ENCODE peak calls at places on chromosomes 11 and 22, in five cellular contexts. S is IMR-90, H is GM12878, J is HepG2, C is SK-N-SH. O is an unnamed sample.

GRCh38 chr22:41197808-41198585 is 7.1 kb upstream of the L3MBTL2 start:
- DNase-seq in S (no peak), H (no peak), J (no peak), C (peak), O (peak)

GRCh38 chr11:44305643-44306468 is 4.1 kb downstream of the ALX4 start:
- DNase-seq in S (no peak), H (no peak), J (no peak), C (peak), O (no peak)

GRCh38 chr11:86062719-86063118 is 6.2 kb downstream of the PICALM start:
- DNase-seq in S (no peak), H (no peak), J (no peak), C (no peak), O (no peak)

GRCh38 chr11:11374358-11375148 is 21.5 kb upstream of the CSNK2A3 start:
- DNase-seq in S (no peak), H (peak), J (no peak), C (no peak), O (no peak)

GRCh38 chr11:15585587-15586331 is 471.0 kb downstream of the INSC start:
- DNase-seq in S (no peak), H (no peak), J (no peak), C (peak), O (no peak)

GRCh38 chr22:44549021-44549420 is 51.0 kb upstream of the RTL6 start:
- DNase-seq in S (no peak), H (no peak), J (no peak), C (no peak), O (no peak)

GRCh38 chr11:118565062-118565461 is 669 bp downstream of the IFT46 start:
- DNase-seq in S (no peak), H (no peak), J (no peak), C (no peak), O (no peak)

GRCh38 chr22:20469110-20469855 is 26.3 kb downstream of the KLHL22 start:
- DNase-seq in S (no peak), H (no peak), J (no peak), C (no peak), O (peak)

GRCh38 chr11:114080219-114080618 is 20.7 kb downstream of the ZBTB16 start:
- DNase-seq in S (no peak), H (no peak), J (no peak), C (no peak), O (no peak)

GRCh38 chr11:96173424-96173823 is 169.6 kb downstream of the MAML2 start:
- DNase-seq in S (no peak), H (no peak), J (no peak), C (no peak), O (no peak)

GRCh38 chr11:96169250-96169649 is 173.7 kb downstream of the MAML2 start:
- DNase-seq in S (no peak), H (no peak), J (no peak), C (no peak), O (no peak)

GRCh38 chr11:96167233-96167632 is 175.8 kb downstream of the MAML2 start:
- DNase-seq in S (no peak), H (no peak), J (no peak), C (no peak), O (no peak)

GRCh38 chr11:96167787-96168186 is 175.2 kb downstream of the MAML2 start:
- DNase-seq in S (no peak), H (no peak), J (no peak), C (no peak), O (no peak)

DNA sequence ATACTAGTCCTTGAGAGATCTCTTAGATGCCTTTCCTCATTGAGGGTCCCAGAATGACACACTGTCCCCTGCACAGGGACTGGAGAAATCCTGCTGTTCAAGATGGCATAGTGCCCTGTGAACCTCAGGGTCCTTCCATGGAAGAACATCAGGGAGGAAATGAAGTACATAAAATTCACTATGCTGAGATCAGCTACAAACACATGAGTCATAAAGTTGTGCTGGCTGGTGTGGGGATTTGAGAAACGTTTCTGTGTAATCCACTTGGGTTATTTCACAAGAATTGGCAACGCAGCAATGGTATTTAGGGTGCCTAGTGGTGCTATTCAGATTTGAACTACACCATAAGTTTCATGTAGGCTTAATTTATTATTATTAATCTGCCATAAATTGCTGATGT is 174.4 kb downstream of the MAML2 start:
- DNase-seq in S (peak), H (no peak), J (no peak), C (no peak), O (no peak)
- TF ChIP-seq MXI1 in S (no peak), H (no peak), J (no peak), C (no peak), O (no peak)

DNA sequence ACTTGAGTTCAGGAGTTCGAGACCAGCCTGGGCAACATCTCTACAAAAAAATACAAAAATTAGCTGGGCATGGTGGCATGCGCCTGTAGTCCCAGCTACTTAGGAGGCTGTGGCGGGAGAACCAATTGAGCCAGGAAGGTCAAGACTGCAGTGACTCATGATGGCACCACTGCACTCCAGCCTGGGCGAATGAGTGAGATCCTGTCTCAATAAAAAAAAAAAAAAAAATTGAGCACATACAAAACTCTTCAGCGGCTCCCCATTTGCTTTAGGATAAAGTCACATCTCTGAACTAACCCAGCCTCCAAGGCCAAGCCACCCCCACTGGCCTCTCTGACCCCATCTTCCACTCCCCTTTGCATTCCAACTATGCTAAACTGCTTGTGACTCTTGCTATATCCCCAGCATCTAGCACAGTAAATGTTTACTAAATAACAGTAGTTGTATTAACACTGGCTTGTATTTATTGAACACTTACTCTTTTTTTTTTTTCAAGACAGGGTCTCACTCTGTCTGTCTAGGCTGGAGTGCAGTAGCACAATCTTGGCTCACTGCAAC is 28.9 kb downstream of the CREB3L1 start:
- DNase-seq in S (peak), H (no peak), J (no peak), C (no peak), O (no peak)
- TF ChIP-seq MXI1 in S (no peak), H (no peak), J (no peak), C (no peak), O (no peak)

GRCh38 chr11:36186797-36187196 is 102.4 kb downstream of the COMMD9 start:
- DNase-seq in S (no peak), H (no peak), J (no peak), C (no peak), O (no peak)

GRCh38 chr11:36187618-36188017 is 101.6 kb downstream of the COMMD9 start:
- DNase-seq in S (no peak), H (no peak), J (no peak), C (no peak), O (no peak)

GRCh38 chr11:36191941-36192340 is 97.3 kb downstream of the COMMD9 start:
- DNase-seq in S (no peak), H (no peak), J (no peak), C (no peak), O (no peak)

DNA sequence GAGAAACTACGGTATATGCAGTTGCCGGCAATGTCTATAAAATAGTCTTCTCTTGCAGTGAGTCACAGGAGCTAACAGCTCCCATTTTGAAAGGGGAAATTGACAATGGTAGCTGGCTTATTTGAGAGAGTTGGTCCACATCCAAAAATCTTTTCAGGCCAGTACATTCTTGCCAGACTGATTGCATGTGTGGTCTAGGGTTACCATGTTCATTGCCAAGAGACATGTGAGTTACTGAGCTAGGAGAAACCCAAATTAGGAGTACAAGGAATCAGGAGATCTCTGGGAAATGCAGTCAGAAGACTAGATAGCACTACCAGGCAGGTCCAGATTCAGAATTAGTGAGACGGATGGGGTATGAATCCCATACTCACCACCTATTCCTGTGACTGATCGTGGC is 102.9 kb downstream of the COMMD9 start:
- DNase-seq in S (peak), H (no peak), J (no peak), C (no peak), O (no peak)
- TF ChIP-seq MXI1 in S (no peak), H (no peak), J (no peak), C (no peak), O (no peak)

DNA sequence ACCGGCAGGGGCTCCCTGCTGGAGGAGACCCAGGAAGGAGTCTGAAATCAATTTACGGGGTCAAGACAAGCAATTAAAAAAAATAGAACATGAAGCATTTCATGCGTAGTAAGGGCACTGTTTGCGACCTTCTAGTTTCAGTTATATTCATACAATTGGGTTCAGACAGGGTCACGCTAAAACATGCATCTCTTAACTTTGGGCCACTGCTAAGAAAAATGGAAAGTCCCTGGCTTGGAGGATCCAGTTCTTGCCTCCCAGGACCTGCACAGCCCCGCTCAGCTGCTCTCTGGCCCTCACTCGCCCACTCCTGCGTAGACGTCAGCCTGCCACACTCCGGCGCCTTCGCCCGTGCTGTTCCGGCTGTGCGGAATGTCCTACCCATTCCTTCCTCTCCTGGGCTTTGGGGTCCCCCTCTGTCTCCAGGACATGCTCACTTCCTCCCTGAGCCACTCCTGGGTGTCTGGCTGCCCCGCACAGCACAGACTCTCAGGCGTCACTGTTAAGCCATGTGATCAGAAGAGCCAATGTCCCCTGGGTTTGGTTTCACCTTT is 12.8 kb downstream of the NFAM1 start:
- DNase-seq in S (no peak), H (peak), J (no peak), C (no peak), O (no peak)
- TF ChIP-seq MXI1 in S (no peak), H (no peak), J (no peak), C (no peak), O (no peak)

DNA sequence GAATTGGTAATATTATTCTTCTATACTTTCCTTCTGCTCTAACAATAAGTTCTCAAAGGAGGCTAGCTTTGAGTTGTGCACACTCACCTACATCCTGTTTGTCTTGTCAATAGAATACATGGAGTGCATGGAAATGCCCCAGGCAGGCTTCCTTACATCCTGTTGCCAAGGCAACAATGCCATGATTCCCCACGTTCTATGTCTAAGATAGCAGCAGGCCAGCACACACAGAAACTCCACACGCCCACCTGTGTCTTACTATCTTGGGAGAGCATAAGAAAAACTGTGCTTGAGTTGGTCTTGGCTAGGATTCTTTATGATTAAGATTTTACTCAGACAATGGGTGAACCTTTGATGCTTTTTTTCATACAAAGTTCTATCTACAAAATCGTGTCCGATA is 379.2 kb downstream of the AASDHPPT start:
- DNase-seq in S (peak), H (no peak), J (no peak), C (no peak), O (no peak)
- TF ChIP-seq MXI1 in S (no peak), H (no peak), J (no peak), C (no peak), O (no peak)

GRCh38 chr11:6397156-6397555 is 6.9 kb downstream of the SMPD1 start:
- DNase-seq in S (no peak), H (no peak), J (no peak), C (no peak), O (no peak)

GRCh38 chr11:6390718-6391547 is 659 bp downstream of the SMPD1 start:
- DNase-seq in S (no peak), H (no peak), J (no peak), C (no peak), O (no peak)

GRCh38 chr11:6395470-6396060 is 5.3 kb downstream of the SMPD1 start:
- DNase-seq in S (no peak), H (no peak), J (no peak), C (no peak), O (no peak)

GRCh38 chr11:6391548-6392134 is 1.4 kb downstream of the SMPD1 start:
- DNase-seq in S (no peak), H (no peak), J (no peak), C (no peak), O (no peak)

DNA sequence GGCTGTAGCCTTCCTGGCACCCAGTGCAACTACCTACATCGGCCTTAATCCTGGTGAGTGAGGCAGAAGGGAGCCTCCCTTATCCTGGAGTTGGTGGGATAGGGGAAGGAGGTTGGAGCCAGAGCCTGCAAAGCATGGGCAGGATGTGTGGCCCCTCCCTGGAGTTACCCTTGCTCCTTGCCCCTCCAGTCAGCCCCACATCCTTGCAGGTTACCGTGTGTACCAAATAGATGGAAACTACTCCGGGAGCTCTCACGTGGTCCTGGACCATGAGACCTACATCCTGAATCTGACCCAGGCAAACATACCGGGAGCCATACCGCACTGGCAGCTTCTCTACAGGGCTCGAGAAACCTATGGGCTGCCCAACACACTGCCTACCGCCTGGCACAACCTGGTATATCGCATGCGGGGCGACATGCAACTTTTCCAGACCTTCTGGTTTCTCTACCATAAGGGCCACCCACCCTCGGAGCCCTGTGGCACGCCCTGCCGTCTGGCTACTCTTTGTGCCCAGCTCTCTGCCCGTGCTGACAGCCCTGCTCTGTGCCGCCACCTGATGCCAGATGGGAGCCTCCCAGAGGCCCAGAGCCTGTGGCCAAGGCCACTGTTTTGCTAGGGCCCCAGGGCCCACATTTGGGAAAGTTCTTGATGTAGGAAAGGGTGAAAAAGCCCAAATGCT is 3.9 kb downstream of the SMPD1 start:
- DNase-seq in S (no peak), H (no peak), J (no peak), C (no peak), O (no peak)
- TF ChIP-seq MXI1 in S (no peak), H (no peak), J (no peak), C (no peak), O (no peak)

DNA sequence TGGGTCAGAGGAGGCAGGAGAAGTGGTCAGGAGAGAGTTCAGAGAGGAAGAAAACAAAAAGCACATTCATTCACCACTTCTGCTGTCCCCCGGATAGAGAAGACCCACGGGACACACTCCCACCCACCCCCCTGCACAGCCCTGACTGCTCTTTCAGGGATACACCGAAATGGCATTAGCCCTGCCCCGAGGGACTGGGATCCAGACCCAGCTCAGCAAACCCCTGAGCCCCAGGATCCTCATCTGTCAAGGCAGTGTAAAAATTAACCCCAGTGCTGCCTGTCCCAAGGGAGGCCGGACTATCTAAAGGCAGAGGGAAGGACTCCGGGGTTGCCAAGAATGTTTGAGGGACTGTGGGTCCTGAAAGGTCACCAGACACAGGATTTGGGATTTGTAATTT is 31.2 kb downstream of the TPBGL start:
- DNase-seq in S (no peak), H (no peak), J (no peak), C (no peak), O (no peak)
- TF ChIP-seq MXI1 in S (no peak), H (no peak), J (no peak), C (no peak), O (no peak)

GRCh38 chr11:88464528-88464927 is 127.0 kb upstream of the CTSC start:
- DNase-seq in S (no peak), H (no peak), J (no peak), C (no peak), O (no peak)
- TF ChIP-seq MXI1 in S (no peak), H (no peak), J (no peak), C (no peak), O (no peak)

GRCh38 chr22:35443790-35444684 is 44.1 kb downstream of the MCM5 start:
- DNase-seq in S (no peak), H (no peak), J (no peak), C (no peak), O (no peak)
- TF ChIP-seq MXI1 in S (no peak), H (no peak), J (no peak), C (no peak), O (no peak)

GRCh38 chr11:2539761-2540520 is 95.1 kb downstream of the KCNQ1 start:
- DNase-seq in S (no peak), H (no peak), J (no peak), C (no peak), O (no peak)
- TF ChIP-seq MXI1 in S (no peak), H (no peak), J (no peak), C (no peak), O (no peak)